ENCODE peak calls at places on chromosome 16, in ten cellular contexts. E is H9, Y is hepatocyte, D is H1, Z is OCI-LY7, X is GM23338, V is neural progenitor cell, Q is GM23248, U is fibroblast of lung, A is Karpas-422. J is an unnamed sample. For H4K20me1, the result is how much of the 10 kb centered on the place peaks cover.

GRCh38 chr16:84927621-84928591 is 83.4 kb downstream of the ZDHHC7 start:
- DNase-seq in E (no peak), Y (no peak), D (no peak), Z (no peak), X (no peak), V (no peak), Q (no peak), U (no peak), A (no peak), J (no peak)

GRCh38 chr16:31421587-31421986 is 6.6 kb downstream of the COX6A2 start:
- DNase-seq in E (no peak), Y (no peak), D (no peak), Z (no peak), X (no peak), V (no peak), Q (no peak), U (no peak), A (no peak), J (no peak)

GRCh38 chr16:72666267-72666666 is 381.7 kb downstream of the ZFHX3 start:
- DNase-seq in E (no peak), Y (no peak), D (no peak), Z (peak), X (no peak), V (peak), Q (peak), U (peak), A (no peak), J (no peak)

GRCh38 chr16:56355221-56355620 is 70.1 kb downstream of the AMFR start:
- DNase-seq in E (no peak), Y (no peak), D (no peak), Z (no peak), X (peak), V (no peak), Q (no peak), U (no peak), A (no peak), J (peak)

GRCh38 chr16:81595676-81596292 is 151.2 kb downstream of the CMIP start:
- DNase-seq in E (no peak), Y (no peak), D (no peak), Z (no peak), X (no peak), V (no peak), Q (peak), U (no peak), A (no peak), J (peak)

GRCh38 chr16:2473425-2473926 is 1.5 kb upstream of the TBC1D24 start:
- DNase-seq in E (peak), Y (no peak), D (peak), Z (peak), X (peak), V (peak), Q (no peak), U (no peak), A (peak), J (no peak)

GRCh38 chr16:52265446-52265861 is 281.5 kb downstream of the TOX3 start:
- DNase-seq in E (peak), Y (peak), D (no peak), Z (no peak), X (peak), V (peak), Q (no peak), U (no peak), A (no peak), J (no peak)

GRCh38 chr16:732936-733335 is 6.0 kb downstream of the HAGHL start:
- DNase-seq in E (no peak), Y (no peak), D (no peak), Z (no peak), X (peak), V (no peak), Q (peak), U (no peak), A (peak), J (peak)

GRCh38 chr16:30571444-30572322 is at the start of gene ZNF688:
- DNase-seq in E (peak), Y (peak), D (peak), Z (peak), X (peak), V (peak), Q (peak), U (peak), A (peak), J (peak)

GRCh38 chr16:5003211-5003610 is 30.5 kb downstream of the NAGPA start:
- DNase-seq in E (no peak), Y (no peak), D (no peak), Z (no peak), X (no peak), V (no peak), Q (no peak), U (no peak), A (no peak), J (peak)

GRCh38 chr16:65068151-65068740 is 53.6 kb downstream of the CDH11 start:
- DNase-seq in E (no peak), Y (no peak), D (no peak), Z (no peak), X (peak), V (no peak), Q (peak), U (peak), A (no peak), J (no peak)

GRCh38 chr16:87538594-87538993 is 45.8 kb upstream of the ZCCHC14 start:
- DNase-seq in E (no peak), Y (no peak), D (no peak), Z (no peak), X (no peak), V (no peak), Q (peak), U (no peak), A (no peak), J (peak)

GRCh38 chr16:19601083-19601976 is 45.8 kb downstream of the VPS35L start:
- DNase-seq in E (no peak), Y (peak), D (peak), Z (peak), X (peak), V (peak), Q (peak), U (peak), A (peak), J (no peak)

GRCh38 chr16:46927273-46927672 is 43.1 kb downstream of the GPT2 start:
- DNase-seq in E (no peak), Y (no peak), D (no peak), Z (no peak), X (no peak), V (no peak), Q (no peak), U (no peak), A (no peak), J (no peak)

GRCh38 chr16:88842806-88843205 is 13.9 kb downstream of the GALNS start:
- DNase-seq in E (no peak), Y (no peak), D (no peak), Z (no peak), X (no peak), V (no peak), Q (no peak), U (no peak), A (no peak), J (no peak)

GRCh38 chr16:24988593-24989338 is 26.4 kb downstream of the ARHGAP17 start:
- DNase-seq in E (no peak), Y (peak), D (no peak), Z (peak), X (no peak), V (no peak), Q (peak), U (peak), A (no peak), J (no peak)

GRCh38 chr16:27753563-27753962 is 203.6 kb downstream of the KATNIP start:
- DNase-seq in E (no peak), Y (no peak), D (no peak), Z (no peak), X (no peak), V (no peak), Q (no peak), U (no peak), A (no peak), J (peak)
- H3K4me2 ChIP-seq in E (no peak), Y (no peak), D (no peak), Z (no peak), X (no peak), V (no peak), Q (no peak), U (no peak), A (no peak), J (no peak)

GRCh38 chr16:68779891-68780290 is 42.8 kb downstream of the CDH1 start:
- DNase-seq in E (no peak), Y (no peak), D (no peak), Z (no peak), X (no peak), V (no peak), Q (no peak), U (no peak), A (no peak), J (no peak)
- H3K27ac ChIP-seq in E (no peak), Y (peak), D (no peak), Z (no peak), X (peak), V (no peak), Q (no peak), U (no peak), A (no peak), J (no peak)

GRCh38 chr16:74305978-74306784 is 9.6 kb downstream of the PSMD7 start:
- DNase-seq in E (no peak), Y (no peak), D (no peak), Z (no peak), X (no peak), V (no peak), Q (no peak), U (no peak), A (no peak), J (no peak)

GRCh38 chr16:74302341-74302740 is 5.7 kb downstream of the PSMD7 start:
- DNase-seq in E (no peak), Y (no peak), D (no peak), Z (no peak), X (no peak), V (no peak), Q (no peak), U (no peak), A (no peak), J (no peak)

GRCh38 chr16:74304164-74304834 is 7.7 kb downstream of the PSMD7 start:
- DNase-seq in E (no peak), Y (no peak), D (no peak), Z (peak), X (peak), V (no peak), Q (peak), U (no peak), A (peak), J (no peak)

GRCh38 chr16:74305286-74305685 is 8.7 kb downstream of the PSMD7 start:
- DNase-seq in E (no peak), Y (no peak), D (no peak), Z (no peak), X (no peak), V (no peak), Q (no peak), U (no peak), A (no peak), J (no peak)

GRCh38 chr16:74304835-74305176 is 8.2 kb downstream of the PSMD7 start:
- DNase-seq in E (no peak), Y (no peak), D (no peak), Z (no peak), X (no peak), V (no peak), Q (no peak), U (no peak), A (no peak), J (no peak)
- H4K20me1 ChIP-seq in E (under half), Y (under half), D (under half), Z (under half), X (under half), V (under half), Q (under half), U (under half), A (under half), J (under half)

GRCh38 chr16:74606521-74607309 is at the start of gene GLG1:
- DNase-seq in E (peak), Y (peak), D (peak), Z (peak), X (peak), V (peak), Q (peak), U (peak), A (peak), J (peak)

GRCh38 chr16:74607310-74607966 is 524 bp upstream of the GLG1 start:
- DNase-seq in E (no peak), Y (no peak), D (no peak), Z (no peak), X (no peak), V (no peak), Q (no peak), U (no peak), A (no peak), J (no peak)

GRCh38 chr16:74607967-74608356 is 1.0 kb upstream of the GLG1 start:
- DNase-seq in E (peak), Y (no peak), D (peak), Z (no peak), X (peak), V (peak), Q (peak), U (peak), A (peak), J (no peak)

GRCh38 chr16:74608381-74608780 is 1.5 kb upstream of the GLG1 start:
- DNase-seq in E (no peak), Y (no peak), D (no peak), Z (no peak), X (no peak), V (no peak), Q (no peak), U (no peak), A (no peak), J (no peak)

DNA sequence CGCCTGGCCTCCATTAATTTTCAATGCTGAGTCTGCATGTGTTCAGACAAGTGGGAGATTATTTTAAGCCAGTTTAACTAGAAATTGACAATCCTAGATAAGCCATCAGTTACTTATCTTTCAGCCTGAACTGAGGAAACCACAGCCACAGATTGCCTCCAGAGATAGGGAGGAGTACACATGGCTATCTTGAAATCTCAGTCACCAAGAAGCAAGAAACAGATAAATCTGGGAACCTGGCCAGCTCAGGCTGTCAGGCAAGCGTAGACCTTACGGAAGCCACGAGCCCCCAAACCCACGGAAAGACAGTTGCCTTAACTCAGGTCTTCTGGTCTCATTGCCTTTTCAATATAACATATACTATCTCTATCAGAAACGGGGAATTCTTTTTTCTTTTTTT is 2.0 kb upstream of the GLG1 start:
- DNase-seq in E (no peak), Y (no peak), D (no peak), Z (no peak), X (no peak), V (no peak), Q (no peak), U (no peak), A (no peak), J (no peak)
- H3K4me2 ChIP-seq in E (no peak), Y (no peak), D (no peak), Z (no peak), X (no peak), V (no peak), Q (no peak), U (no peak), A (no peak), J (no peak)

DNA sequence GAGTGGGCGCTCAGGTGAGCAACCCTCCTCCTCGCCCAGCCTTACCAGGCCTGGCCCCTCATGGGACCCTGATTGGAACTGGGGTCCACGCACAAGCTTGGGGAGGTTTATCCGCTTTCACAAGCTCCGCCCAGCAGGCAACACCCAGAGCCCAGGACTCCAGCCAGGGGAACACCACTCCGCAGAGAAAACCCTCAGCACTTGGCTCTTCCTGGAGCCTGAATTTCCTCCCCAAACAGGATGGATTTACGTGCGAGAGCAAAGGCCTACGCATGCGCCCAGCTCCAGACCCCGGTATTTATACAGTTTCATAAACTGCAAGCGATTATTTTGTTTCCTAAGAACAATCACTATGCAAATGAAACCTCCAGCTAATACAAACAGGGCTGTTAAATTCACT is 22.9 kb downstream of the ZNF423 start:
- DNase-seq in E (no peak), Y (peak), D (no peak), Z (no peak), X (peak), V (no peak), Q (peak), U (peak), A (no peak), J (peak)
- H3K27ac ChIP-seq in E (no peak), Y (peak), D (no peak), Z (no peak), X (peak), V (no peak), Q (no peak), U (no peak), A (no peak), J (no peak)

J was measured in osteoblast.